ENCODE peak calls at places on chromosomes 16 and 17, in eight cellular contexts. D, T, G, Z, R, H, V and I are unnamed samples.

GRCh38 chr17:38893612-38894011 is 23.8 kb downstream of the LASP1 start:
- DNase-seq in T (no peak), G (no peak), Z (peak; percentile 80), H (no peak), D (no peak), V (peak; percentile 62), R (no peak), I (peak; percentile 77)

GRCh38 chr16:30166202-30166902 is 17.1 kb upstream of the CORO1A start:
- DNase-seq in T (no peak), Z (no peak), H (no peak), V (no peak), G (no peak), D (no peak), R (no peak), I (no peak)

GRCh38 chr16:52921104-52921503 is 131.6 kb downstream of the CHD9NB start:
- DNase-seq in G (no peak), D (no peak), T (no peak), R (no peak), H (no peak), Z (no peak), V (no peak), I (no peak)

GRCh38 chr17:59332890-59333377 is 1.5 kb downstream of the YPEL2 start:
- DNase-seq in G (no peak), V (peak; percentile 52), T (peak; percentile 50), R (peak; percentile 29), H (peak; percentile 47), Z (peak; percentile 71), D (peak; percentile 63), I (no peak)

GRCh38 chr17:35089846-35090193 is 26.3 kb upstream of the RFFL start:
- DNase-seq in D (peak; percentile 24), R (peak; percentile 34), T (no peak), Z (peak; percentile 51), G (peak; percentile 31), H (no peak), V (peak; percentile 54), I (no peak)

GRCh38 chr17:65855245-65855644 is 293.8 kb upstream of the AXIN2 start:
- DNase-seq in H (no peak), D (no peak), R (no peak), V (no peak), T (peak; percentile 77), G (no peak), Z (no peak), I (no peak)

GRCh38 chr16:15874745-15875314 is 13.6 kb downstream of the CEP20 start:
- DNase-seq in D (peak; percentile 92), H (peak; percentile 87), G (no peak), T (peak; percentile 39), V (no peak), R (peak; percentile 56), Z (no peak), I (no peak)

GRCh38 chr17:78993241-78993956 is 13.7 kb upstream of the LGALS3BP start:
- DNase-seq in D (peak; percentile 76), G (no peak), Z (peak; percentile 67), R (peak; percentile 80), H (peak; percentile 56), V (no peak), T (no peak), I (peak; percentile 69)

GRCh38 chr16:21145738-21146137 is 4.9 kb downstream of the DNAH3 start:
- DNase-seq in H (no peak), Z (no peak), T (no peak), R (no peak), G (no peak), D (no peak), V (no peak), I (no peak)

GRCh38 chr17:35731239-35731931 is at the start of gene RASL10B:
- DNase-seq in R (peak; percentile 66), G (no peak), V (peak; percentile 60), T (no peak), H (peak; percentile 39), Z (peak; percentile 65), D (peak; percentile 82), I (peak; percentile 82)

GRCh38 chr16:15482748-15483118 is 48.3 kb downstream of the BMERB1 start:
- DNase-seq in V (no peak), R (no peak), G (no peak), H (no peak), T (no peak), Z (no peak), D (no peak), I (no peak)

GRCh38 chr17:81487487-81488275 is 24.9 kb downstream of the ACTG1 start:
- DNase-seq in V (peak; percentile 85), H (peak; percentile 62), D (peak; percentile 94), Z (peak; percentile 88), T (no peak), G (no peak), R (peak; percentile 84), I (peak; percentile 92)

GRCh38 chr16:51410125-51410524 is 259.1 kb upstream of the SALL1 start:
- DNase-seq in T (no peak), D (no peak), G (no peak), H (no peak), Z (no peak), R (no peak), V (no peak), I (no peak)

GRCh38 chr17:49964539-49965521 is 4.2 kb upstream of the DLX4 start:
- DNase-seq in G (no peak), H (peak; percentile 11), T (no peak), D (no peak), V (no peak), Z (no peak), R (no peak), I (no peak)

GRCh38 chr16:68629315-68629900 is 15.7 kb upstream of the CDH3 start:
- DNase-seq in H (no peak), V (no peak), T (no peak), D (no peak), R (no peak), Z (no peak), G (no peak), I (no peak)

GRCh38 chr17:75565618-75566017 is 22.0 kb upstream of the MYO15B start:
- DNase-seq in Z (no peak), D (no peak), G (no peak), H (no peak), V (no peak), R (no peak), T (no peak), I (no peak)

GRCh38 chr16:21263640-21264211 is 14.4 kb downstream of the CRYM start:
- DNase-seq in Z (no peak), R (no peak), G (no peak), H (peak; percentile 28), T (no peak), D (peak; percentile 56), V (no peak), I (no peak)

GRCh38 chr17:81084691-81085419 is 49.9 kb downstream of the BAIAP2 start:
- DNase-seq in G (no peak), V (peak; percentile 77), T (no peak), Z (no peak), D (no peak), R (no peak), H (no peak), I (peak; percentile 86)

GRCh38 chr17:62966426-62967110 is 533 bp downstream of the TANC2 start:
- DNase-seq in D (peak; percentile 67), Z (peak; percentile 58), H (no peak), G (no peak), R (no peak), V (peak; percentile 80), T (peak; percentile 59), I (peak; percentile 75)

GRCh38 chr17:16491703-16492612 is at the start of gene LRRC75A:
- DNase-seq in T (no peak), V (peak; percentile 56), R (peak; percentile 69), Z (peak; percentile 64), H (peak; percentile 20), G (no peak), D (peak; percentile 81), I (peak; percentile 80)

GRCh38 chr16:80828495-80828894 is 24.1 kb upstream of the CDYL2 start:
- DNase-seq in Z (no peak), H (no peak), V (no peak), G (no peak), T (no peak), D (no peak), R (no peak), I (no peak)

GRCh38 chr17:42227849-42228696 is 33.8 kb upstream of the GHDC start:
- DNase-seq in V (no peak), Z (no peak), T (no peak), H (peak; percentile 57), R (no peak), G (no peak), D (no peak), I (no peak)
- H3K4me3 ChIP-seq in V (no peak overlapping the region), Z (no peak overlapping the region), T (no peak overlapping the region), H (no peak overlapping the region), R (no peak overlapping the region), G (no peak overlapping the region), D (no peak overlapping the region), I (no peak overlapping the region)

GRCh38 chr17:41518031-41518430 is 659 bp downstream of the KRT15 start:
- DNase-seq in R (no peak), D (no peak), G (no peak), T (peak; percentile 32), V (no peak), Z (no peak), H (no peak), I (no peak)
- H3K4me1 ChIP-seq in R (peaks cover 2% of the 10 kb centered on the region), D (peaks cover 4% of the 10 kb centered on the region), G (peaks cover 5% of the 10 kb centered on the region), T (peaks cover 61% of the 10 kb centered on the region), V (peaks cover 16% of the 10 kb centered on the region), Z (no peaks in the 10 kb centered on the region), H (peaks cover 11% of the 10 kb centered on the region), I (no peaks in the 10 kb centered on the region)

GRCh38 chr17:20916383-20916782 is 126.4 kb downstream of the USP22 start:
- DNase-seq in D (no peak), G (no peak), R (no peak), T (no peak), V (no peak), H (no peak), Z (no peak), I (no peak)
- H3K4me3 ChIP-seq in D (peak overlapping the region; percentile 56), G (no peak overlapping the region), R (no peak overlapping the region), T (no peak overlapping the region), V (peak overlapping the region; percentile 24), H (peak overlapping the region; percentile 26), Z (no peak overlapping the region), I (peak overlapping the region; percentile 1)

GRCh38 chr16:57191056-57191536 is 5.0 kb downstream of the RSPRY1 start:
- DNase-seq in R (no peak), V (no peak), H (peak; percentile 70), T (peak; percentile 76), Z (no peak), D (peak; percentile 69), G (no peak), I (no peak)

GRCh38 chr16:57187508-57187854 is 1.4 kb downstream of the RSPRY1 start:
- DNase-seq in G (no peak), R (no peak), D (no peak), Z (no peak), H (no peak), V (no peak), T (no peak), I (no peak)

GRCh38 chr16:57190136-57190535 is 4.0 kb downstream of the RSPRY1 start:
- DNase-seq in Z (no peak), R (no peak), D (no peak), T (no peak), V (no peak), H (no peak), G (no peak), I (no peak)

GRCh38 chr16:57186630-57187507 is 740 bp downstream of the RSPRY1 start:
- DNase-seq in T (no peak), Z (no peak), D (peak; percentile 64), R (peak; percentile 38), H (peak; percentile 32), V (no peak), G (no peak), I (no peak)

DNA sequence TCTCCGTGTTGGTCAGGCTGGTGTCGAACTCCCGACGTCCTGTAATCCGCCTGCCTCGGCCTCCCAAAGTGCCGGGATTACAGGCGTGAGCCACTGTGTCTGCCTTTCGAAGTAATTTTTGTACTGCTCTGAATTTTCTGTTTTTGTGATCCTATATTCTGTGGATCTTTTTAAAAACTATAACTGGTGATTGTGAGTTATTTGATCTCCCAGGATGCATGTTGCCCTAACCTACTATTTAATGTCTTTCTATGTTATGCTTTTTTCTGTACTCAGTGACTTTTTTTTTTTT is 2.5 kb downstream of the RSPRY1 start:
- DNase-seq in H (no peak), D (no peak), T (no peak), V (no peak), R (no peak), G (no peak), Z (no peak), I (no peak)
- H3K4me1 ChIP-seq in H (peaks cover 19% of the 10 kb centered on the region), D (peaks cover 60% of the 10 kb centered on the region), T (peaks cover 64% of the 10 kb centered on the region), V (peaks cover 45% of the 10 kb centered on the region), R (peaks cover 15% of the 10 kb centered on the region), G (peaks cover 2% of the 10 kb centered on the region), Z (peaks cover 10% of the 10 kb centered on the region), I (peaks cover 35% of the 10 kb centered on the region)